ENCODE peak calls at places on chromosome 19, in six cellular contexts. One of them, this sample, is unnamed. For H3K4me1, the result is how much of the 10 kb centered on the place peaks cover.

GRCh38 chr19:32017341-32017948 is 328.0 kb upstream of the ZNF507 start:
- DNase-seq in HepG2: no peak
- DNase-seq in uterus: no peak
- DNase-seq in tibial artery: no peak
- DNase-seq in mucosa of descending colon: no peak
- DNase-seq in CD8-positive, alpha-beta memory T cell: no peak
- DNase-seq in this sample: no peak

GRCh38 chr19:22832031-22832762 is at the start of gene ZNF723:
- DNase-seq in CD8-positive, alpha-beta memory T cell: no peak
- DNase-seq in mucosa of descending colon: no peak
- DNase-seq in uterus: no peak
- DNase-seq in tibial artery: no peak
- DNase-seq in HepG2: no peak
- DNase-seq in this sample: no peak

GRCh38 chr19:41928754-41929535 is 696 bp upstream of the ERFL start:
- DNase-seq in CD8-positive, alpha-beta memory T cell: no peak
- DNase-seq in HepG2: no peak
- DNase-seq in tibial artery: no peak
- DNase-seq in uterus: no peak
- DNase-seq in mucosa of descending colon: peak
- DNase-seq in this sample: peak

GRCh38 chr19:18397242-18398202 is at the start of gene LRRC25:
- DNase-seq in CD8-positive, alpha-beta memory T cell: no peak
- DNase-seq in HepG2: no peak
- DNase-seq in mucosa of descending colon: no peak
- DNase-seq in uterus: no peak
- DNase-seq in tibial artery: peak
- DNase-seq in this sample: no peak

GRCh38 chr19:33344210-33344609 is 29.3 kb upstream of the CEBPG start:
- DNase-seq in CD8-positive, alpha-beta memory T cell: no peak
- DNase-seq in tibial artery: no peak
- DNase-seq in uterus: peak
- DNase-seq in mucosa of descending colon: no peak
- DNase-seq in HepG2: no peak
- DNase-seq in this sample: no peak

GRCh38 chr19:8585894-8586750 is 8.9 kb upstream of the MYO1F start:
- DNase-seq in HepG2: peak
- DNase-seq in tibial artery: no peak
- DNase-seq in mucosa of descending colon: peak
- DNase-seq in uterus: no peak
- DNase-seq in CD8-positive, alpha-beta memory T cell: peak
- DNase-seq in this sample: peak

GRCh38 chr19:14318873-14319272 is 62.4 kb upstream of the ADGRE5 start:
- DNase-seq in tibial artery: no peak
- DNase-seq in CD8-positive, alpha-beta memory T cell: no peak
- DNase-seq in mucosa of descending colon: peak
- DNase-seq in uterus: no peak
- DNase-seq in HepG2: no peak
- DNase-seq in this sample: no peak

GRCh38 chr19:17424743-17425365 is 5.0 kb downstream of the MVB12A start:
- DNase-seq in uterus: no peak
- DNase-seq in mucosa of descending colon: peak
- DNase-seq in HepG2: no peak
- DNase-seq in CD8-positive, alpha-beta memory T cell: no peak
- DNase-seq in tibial artery: no peak
- DNase-seq in this sample: no peak

GRCh38 chr19:33263325-33264023 is 37.8 kb upstream of the SLC7A10 start:
- DNase-seq in CD8-positive, alpha-beta memory T cell: no peak
- DNase-seq in uterus: no peak
- DNase-seq in tibial artery: no peak
- DNase-seq in HepG2: no peak
- DNase-seq in mucosa of descending colon: no peak
- DNase-seq in this sample: no peak

GRCh38 chr19:7130043-7130442 is 60.5 kb downstream of the ZNF557 start:
- DNase-seq in mucosa of descending colon: no peak
- DNase-seq in tibial artery: no peak
- DNase-seq in uterus: no peak
- DNase-seq in HepG2: no peak
- DNase-seq in CD8-positive, alpha-beta memory T cell: no peak
- DNase-seq in this sample: no peak

GRCh38 chr19:48530770-48531169 is 19.1 kb upstream of the LMTK3 start:
- DNase-seq in mucosa of descending colon: no peak
- DNase-seq in tibial artery: no peak
- DNase-seq in CD8-positive, alpha-beta memory T cell: no peak
- DNase-seq in HepG2: no peak
- DNase-seq in uterus: no peak
- DNase-seq in this sample: peak

DNA sequence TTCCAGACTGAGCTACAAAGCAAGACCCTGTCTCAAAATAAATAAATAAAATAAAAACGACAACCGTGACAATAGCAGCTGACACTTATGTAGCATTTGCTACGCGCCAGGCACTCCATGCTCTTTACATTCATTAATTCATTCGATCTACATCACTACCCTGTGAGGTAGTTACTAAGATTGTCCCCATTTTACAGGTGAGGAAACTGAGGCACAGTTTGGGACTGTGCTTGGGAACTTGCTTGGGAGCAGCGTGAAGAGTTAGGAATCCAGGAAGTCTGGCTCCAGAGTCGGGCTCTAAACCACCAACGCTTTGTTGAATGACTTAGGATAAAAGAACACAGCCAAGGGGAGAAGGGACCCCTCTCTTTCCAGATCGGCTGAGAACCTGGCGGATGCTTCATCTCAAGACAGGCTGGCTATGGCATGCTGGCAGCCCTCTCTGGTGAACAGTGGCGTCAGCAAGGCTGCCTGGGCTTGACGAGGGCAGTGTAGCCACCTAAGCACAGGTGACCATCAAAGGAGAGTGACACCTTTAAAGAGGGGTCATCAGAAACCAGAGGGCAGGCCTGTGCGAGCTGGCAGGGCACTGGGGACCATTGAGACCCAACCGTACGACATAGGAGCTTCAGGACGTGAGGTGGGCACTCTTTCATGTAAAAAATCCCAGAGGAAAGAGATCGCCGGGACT is 591 bp downstream of the DOHH start:
- DNase-seq in mucosa of descending colon: no peak
- DNase-seq in uterus: no peak
- DNase-seq in CD8-positive, alpha-beta memory T cell: no peak
- DNase-seq in HepG2: no peak
- DNase-seq in tibial artery: no peak
- DNase-seq in this sample: no peak
- H3K4me1 ChIP-seq in mucosa of descending colon: under half
- H3K4me1 ChIP-seq in uterus: under half
- H3K4me1 ChIP-seq in CD8-positive, alpha-beta memory T cell: under half
- H3K4me1 ChIP-seq in HepG2: half or more
- H3K4me1 ChIP-seq in tibial artery: under half
- H3K4me1 ChIP-seq in this sample: under half

DNA sequence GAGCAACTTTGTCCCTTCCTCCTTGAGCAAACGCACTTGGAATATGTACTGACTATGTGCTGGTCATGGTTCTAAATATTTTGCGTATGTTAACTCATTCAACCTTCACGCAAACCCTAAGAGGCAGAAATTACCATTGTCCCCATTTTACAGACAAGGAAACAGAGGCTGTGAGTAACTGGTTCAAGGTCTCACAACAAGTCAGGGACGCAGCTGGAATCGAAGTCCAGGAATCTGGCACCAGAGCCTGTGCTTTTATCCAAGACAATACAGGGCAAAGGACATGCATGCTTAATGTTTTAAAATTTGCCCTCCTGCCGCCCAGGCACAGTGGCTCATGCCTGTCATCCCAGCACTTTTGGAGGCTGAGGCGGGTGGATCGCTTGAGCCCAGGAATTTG is 5.1 kb downstream of the FXYD5 start:
- DNase-seq in CD8-positive, alpha-beta memory T cell: no peak
- DNase-seq in HepG2: no peak
- DNase-seq in mucosa of descending colon: no peak
- DNase-seq in uterus: no peak
- DNase-seq in tibial artery: no peak
- DNase-seq in this sample: no peak
- H3K4me1 ChIP-seq in CD8-positive, alpha-beta memory T cell: under half
- H3K4me1 ChIP-seq in HepG2: under half
- H3K4me1 ChIP-seq in mucosa of descending colon: under half
- H3K4me1 ChIP-seq in uterus: under half
- H3K4me1 ChIP-seq in tibial artery: under half
- H3K4me1 ChIP-seq in this sample: under half

GRCh38 chr19:15404780-15405211 is 14.0 kb downstream of the AKAP8L start:
- DNase-seq in CD8-positive, alpha-beta memory T cell: no peak
- DNase-seq in tibial artery: no peak
- DNase-seq in HepG2: no peak
- DNase-seq in uterus: no peak
- DNase-seq in mucosa of descending colon: no peak
- DNase-seq in this sample: no peak
- H3K4me1 ChIP-seq in CD8-positive, alpha-beta memory T cell: under half
- H3K4me1 ChIP-seq in tibial artery: half or more
- H3K4me1 ChIP-seq in HepG2: under half
- H3K4me1 ChIP-seq in uterus: under half
- H3K4me1 ChIP-seq in mucosa of descending colon: under half
- H3K4me1 ChIP-seq in this sample: under half

GRCh38 chr19:262125-262524 is 29.1 kb downstream of the PLPP2 start:
- DNase-seq in uterus: no peak
- DNase-seq in CD8-positive, alpha-beta memory T cell: no peak
- DNase-seq in mucosa of descending colon: no peak
- DNase-seq in HepG2: no peak
- DNase-seq in tibial artery: no peak
- DNase-seq in this sample: no peak
- H3K4me1 ChIP-seq in uterus: under half
- H3K4me1 ChIP-seq in CD8-positive, alpha-beta memory T cell: under half
- H3K4me1 ChIP-seq in mucosa of descending colon: under half
- H3K4me1 ChIP-seq in HepG2: under half
- H3K4me1 ChIP-seq in tibial artery: under half
- H3K4me1 ChIP-seq in this sample: under half